ENCODE peak calls at places on chromosomes 12 and 14, in five cellular contexts. I is pancreas; Q is Caco-2; E is H1; H is CD8-positive, alpha-beta T cell. F is an unnamed sample.

GRCh38 chr12:97899956-97900355 is 437.4 kb downstream of the RMST start:
- DNase-seq in I (no peak), Q (no peak), E (no peak), H (no peak), F (no peak)

GRCh38 chr12:77087427-77087826 is 22.1 kb upstream of the E2F7 start:
- DNase-seq in I (no peak), Q (no peak), E (no peak), H (no peak), F (no peak)

GRCh38 chr12:92059976-92060375 is 85.7 kb downstream of the BTG1 start:
- DNase-seq in I (no peak), Q (no peak), E (no peak), H (no peak), F (no peak)

GRCh38 chr14:61608245-61609142 is 86.8 kb upstream of the HIF1A start:
- DNase-seq in I (no peak), Q (no peak), E (no peak), H (no peak), F (no peak)

GRCh38 chr12:46153267-46153872 is 115.5 kb downstream of the SLC38A1 start:
- DNase-seq in I (no peak), Q (no peak), E (no peak), H (no peak), F (no peak)

GRCh38 chr14:78405071-78405856 is 235.1 kb downstream of the NRXN3 start:
- DNase-seq in I (no peak), Q (no peak), E (no peak), H (no peak), F (no peak)

GRCh38 chr12:19539836-19540235 is 100.5 kb downstream of the AEBP2 start:
- DNase-seq in I (no peak), Q (no peak), E (no peak), H (no peak), F (no peak)

GRCh38 chr12:65510584-65511050 is 232.1 kb downstream of the MSRB3 start:
- DNase-seq in I (peak; percentile 77), Q (peak; percentile 16), E (peak; percentile 73), H (no peak), F (peak; percentile 51)

GRCh38 chr14:35365130-35366047 is 39.2 kb downstream of the NFKBIA start:
- DNase-seq in I (peak; percentile 32), Q (peak; percentile 24), E (no peak), H (no peak), F (peak; percentile 73)

GRCh38 chr12:82682326-82682725 is 4.4 kb upstream of the TMTC2 start:
- DNase-seq in I (no peak), Q (no peak), E (no peak), H (no peak), F (peak; percentile 24)

GRCh38 chr12:107448198-107448597 is 237.4 kb upstream of the PWP1 start:
- DNase-seq in I (no peak), Q (peak; percentile 12), E (no peak), H (no peak), F (no peak)

GRCh38 chr14:65850429-65851145 is 438.1 kb downstream of the FUT8 start:
- DNase-seq in I (no peak), Q (no peak), E (no peak), H (peak; percentile 67), F (no peak)

GRCh38 chr12:65192963-65193516 is 23.7 kb downstream of the LEMD3 start:
- DNase-seq in I (no peak), Q (no peak), E (no peak), H (no peak), F (peak; percentile 1)

GRCh38 chr14:59438148-59438766 is 26.9 kb downstream of the GPR135 start:
- DNase-seq in I (no peak), Q (no peak), E (no peak), H (no peak), F (no peak)

GRCh38 chr14:60008042-60008441 is 83.7 kb upstream of the PCNX4 start:
- DNase-seq in I (no peak), Q (no peak), E (no peak), H (no peak), F (no peak)

GRCh38 chr12:43362910-43363694 is 188.9 kb downstream of the ADAMTS20 start:
- DNase-seq in I (no peak), Q (no peak), E (no peak), H (no peak), F (peak; percentile 6)

GRCh38 chr12:389138-390096 is at the start of gene KDM5A:
- DNase-seq in I (peak; percentile 90), Q (peak; percentile 94), E (peak; percentile 29), H (peak; percentile 96), F (peak; percentile 89)

GRCh38 chr12:11633968-11634367 is 15.5 kb upstream of the ETV6 start:
- DNase-seq in I (no peak), Q (no peak), E (no peak), H (no peak), F (peak; percentile 41)

GRCh38 chr14:100898935-100899840 is 4.3 kb downstream of the RTL1 start:
- DNase-seq in I (peak; percentile 24), Q (no peak), E (no peak), H (no peak), F (no peak)

GRCh38 chr12:105831372-105831771 is 307.4 kb downstream of the NUAK1 start:
- DNase-seq in I (no peak), Q (no peak), E (no peak), H (no peak), F (no peak)

GRCh38 chr14:69084023-69084422 is 68.9 kb downstream of the DCAF5 start:
- DNase-seq in I (no peak), Q (no peak), E (no peak), H (no peak), F (no peak)

GRCh38 chr12:122029620-122030426 is 8.1 kb downstream of the BCL7A start:
- DNase-seq in I (peak; percentile 52), Q (no peak), E (no peak), H (no peak), F (no peak)

GRCh38 chr14:91935621-91936020 is 11.9 kb downstream of the FBLN5 start:
- DNase-seq in I (no peak), Q (no peak), E (no peak), H (no peak), F (no peak)

GRCh38 chr12:126428769-126429168 is 1363.5 kb downstream of the AACS start:
- DNase-seq in I (no peak), Q (no peak), E (no peak), H (no peak), F (no peak)

GRCh38 chr12:119592232-119592631 is 1.3 kb upstream of the TMEM233 start:
- DNase-seq in I (no peak), Q (no peak), E (no peak), H (no peak), F (no peak)

GRCh38 chr14:102592969-102593840 is 756 bp downstream of the RCOR1 start:
- DNase-seq in I (peak; percentile 58), Q (peak; percentile 57), E (no peak), H (peak; percentile 72), F (peak; percentile 49)

GRCh38 chr12:2765608-2766007 is 29.2 kb upstream of the FKBP4 start:
- DNase-seq in I (no peak), Q (no peak), E (no peak), H (no peak), F (no peak)

GRCh38 chr12:116187158-116187511 is 90.4 kb downstream of the MED13L start:
- DNase-seq in I (no peak), Q (no peak), E (no peak), H (no peak), F (no peak)

GRCh38 chr12:92105110-92105509 is 40.5 kb downstream of the BTG1 start:
- DNase-seq in I (no peak), Q (no peak), E (no peak), H (no peak), F (no peak)

DNA sequence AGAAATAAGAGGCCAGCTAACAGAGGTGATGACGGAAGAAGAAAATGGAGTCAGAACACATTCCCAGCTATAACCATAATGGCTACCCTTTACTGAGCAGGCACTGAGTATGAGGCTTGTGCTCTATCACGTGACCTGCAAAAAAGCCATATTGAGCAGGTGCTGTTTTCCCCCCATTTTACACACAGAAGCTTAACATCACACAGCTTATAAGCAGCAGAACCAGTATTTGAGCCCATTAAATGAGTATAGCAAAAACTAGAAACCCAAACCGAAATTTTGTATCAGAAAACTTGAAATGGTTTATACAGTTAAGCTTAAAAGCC is 28.4 kb downstream of the PAPLN start:
- DNase-seq in I (no peak), Q (no peak), E (no peak), H (no peak), F (no peak)
- TF ChIP-seq CTCF in I (no peak), Q (no peak), E (no peak), H (no peak), F (no peak)

DNA sequence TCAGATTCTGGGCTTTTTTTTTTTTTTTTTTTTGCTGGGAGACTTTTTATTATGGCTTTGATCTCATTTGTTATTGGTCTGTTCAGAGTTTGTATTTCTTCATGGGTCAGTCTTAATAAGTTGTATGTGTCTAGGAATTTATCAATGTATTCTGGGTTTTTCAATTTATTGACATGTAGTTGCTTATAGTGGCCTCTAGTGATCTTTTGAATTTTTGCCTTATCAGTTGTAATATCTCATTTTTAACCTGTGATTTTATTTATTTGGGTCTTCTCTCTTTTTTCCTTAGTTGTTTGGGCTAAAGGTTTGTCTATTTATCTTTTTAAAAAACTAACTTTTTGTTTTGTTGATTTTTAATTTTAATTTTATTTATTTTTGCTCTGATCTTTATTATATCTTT is 45.5 kb downstream of the NAA30 start:
- DNase-seq in I (no peak), Q (no peak), E (no peak), H (no peak), F (no peak)
- TF ChIP-seq CTCF in I (no peak), Q (no peak), E (no peak), H (no peak), F (no peak)

GRCh38 chr12:109764123-109764522 is 50.5 kb downstream of the FAM222A start:
- DNase-seq in I (peak; percentile 3), Q (peak; percentile 25), E (no peak), H (no peak), F (no peak)
- TF ChIP-seq CTCF in I (no peak), Q (peak; percentile 42), E (peak; percentile 51), H (no peak), F (no peak)

GRCh38 chr12:103530352-103530751 is 34.6 kb upstream of the C12orf42 start:
- DNase-seq in I (no peak), Q (no peak), E (no peak), H (no peak), F (no peak)
- TF ChIP-seq CTCF in I (no peak), Q (no peak), E (no peak), H (no peak), F (no peak)

GRCh38 chr14:93970589-93970966 is 5.8 kb downstream of the ASB2 start:
- DNase-seq in I (peak; percentile 70), Q (peak; percentile 20), E (no peak), H (peak; percentile 84), F (peak; percentile 69)
- TF ChIP-seq CTCF in I (no peak), Q (peak; percentile 30), E (peak; percentile 70), H (peak; percentile 77), F (peak; percentile 56)

DNA sequence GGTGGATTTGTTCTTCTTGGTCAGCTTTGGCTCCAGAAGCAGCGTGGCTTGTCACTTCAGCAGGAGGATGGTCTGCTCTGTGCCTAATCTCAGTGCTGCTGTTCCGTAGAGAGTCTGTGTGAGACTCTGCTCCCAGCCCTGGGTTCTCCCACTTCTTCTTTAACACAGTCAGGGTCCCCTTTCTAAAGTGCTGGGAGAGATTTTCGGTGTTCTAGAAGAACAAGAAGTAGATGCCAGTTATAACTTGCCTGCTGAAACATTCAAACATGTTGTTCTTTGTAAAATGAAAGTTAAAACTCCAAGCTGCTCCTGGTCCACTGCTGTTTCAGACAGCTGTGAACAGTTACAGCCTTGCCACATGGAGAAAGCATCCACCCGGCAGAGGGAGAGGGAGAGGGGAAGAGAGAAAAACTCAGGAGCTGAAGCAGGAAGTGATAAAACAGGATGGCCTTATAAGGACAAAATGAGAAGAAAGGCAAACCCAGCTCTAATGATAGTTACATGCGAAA is 55.2 kb upstream of the CERS5 start:
- DNase-seq in I (no peak), Q (peak; percentile 33), E (no peak), H (peak; percentile 56), F (no peak)
- TF ChIP-seq CTCF in I (no peak), Q (peak; percentile 17), E (no peak), H (no peak), F (no peak)

F was measured in Calu3.